ENCODE peak calls at places on chromosomes 2 and 18, in five cellular contexts. E, M, A, O and G are unnamed samples.

GRCh38 chr2:179790235-179790895 is 71.0 kb downstream of the ZNF385B start:
- DNase-seq in E (no peak), M (no peak), A (no peak), O (no peak), G (no peak)

GRCh38 chr18:25799221-25799620 is 291.2 kb downstream of the SS18 start:
- DNase-seq in E (no peak), M (no peak), A (no peak), O (no peak), G (no peak)

GRCh38 chr2:8277921-8278571 is 403.8 kb upstream of the ID2 start:
- DNase-seq in E (no peak), M (no peak), A (no peak), O (peak; percentile 76), G (no peak)

GRCh38 chr2:176066645-176067586 is 16.8 kb downstream of the EVX2 start:
- DNase-seq in E (no peak), M (peak; percentile 76), A (no peak), O (no peak), G (no peak)

GRCh38 chr18:42814184-42814583 is 301.3 kb downstream of the RIT2 start:
- DNase-seq in E (no peak), M (no peak), A (no peak), O (no peak), G (no peak)

GRCh38 chr18:4024702-4025101 is 430.4 kb downstream of the DLGAP1 start:
- DNase-seq in E (no peak), M (no peak), A (no peak), O (no peak), G (no peak)

GRCh38 chr2:6538607-6539006 is 327.1 kb downstream of the CMPK2 start:
- DNase-seq in E (no peak), M (no peak), A (no peak), O (no peak), G (no peak)

GRCh38 chr2:27569398-27569797 is 13.4 kb upstream of the ZNF512 start:
- DNase-seq in E (no peak), M (no peak), A (no peak), O (no peak), G (no peak)

GRCh38 chr2:61640406-61640805 is 102.2 kb upstream of the XPO1 start:
- DNase-seq in E (no peak), M (no peak), A (no peak), O (no peak), G (no peak)

GRCh38 chr2:100789361-100789760 is 30.6 kb upstream of the NPAS2 start:
- DNase-seq in E (no peak), M (no peak), A (no peak), O (no peak), G (no peak)

GRCh38 chr2:72178551-72178950 is 30.9 kb upstream of the CYP26B1 start:
- DNase-seq in E (no peak), M (no peak), A (no peak), O (no peak), G (no peak)

GRCh38 chr2:61705625-61706024 is 148.2 kb downstream of the FAM161A start:
- DNase-seq in E (no peak), M (no peak), A (no peak), O (no peak), G (no peak)

GRCh38 chr2:46216213-46216612 is 81.0 kb upstream of the EPAS1 start:
- DNase-seq in E (no peak), M (no peak), A (no peak), O (no peak), G (no peak)

GRCh38 chr2:115635440-115635839 is 1193.0 kb downstream of the DPP10 start:
- DNase-seq in E (no peak), M (no peak), A (no peak), O (no peak), G (no peak)

GRCh38 chr2:161414385-161415040 is 1.6 kb upstream of the TBR1 start:
- DNase-seq in E (peak; percentile 47), M (peak; percentile 81), A (no peak), O (no peak), G (no peak)

GRCh38 chr18:48238206-48238605 is 171.0 kb downstream of the ZBTB7C start:
- DNase-seq in E (no peak), M (no peak), A (no peak), O (no peak), G (no peak)

GRCh38 chr18:43866696-43867095 is 589.4 kb upstream of the SYT4 start:
- DNase-seq in E (no peak), M (no peak), A (no peak), O (no peak), G (no peak)

GRCh38 chr2:22536131-22536530 is 848.8 kb upstream of the KLHL29 start:
- DNase-seq in E (no peak), M (no peak), A (no peak), O (no peak), G (no peak)

GRCh38 chr2:12847694-12848093 is 131.0 kb downstream of the TRIB2 start:
- DNase-seq in E (no peak), M (no peak), A (no peak), O (peak; percentile 23), G (no peak)

GRCh38 chr18:1048048-1048447 is 143.4 kb downstream of the ADCYAP1 start:
- DNase-seq in E (no peak), M (no peak), A (no peak), O (no peak), G (no peak)

GRCh38 chr18:62759704-62760402 is 44.5 kb downstream of the PHLPP1 start:
- DNase-seq in E (no peak), M (no peak), A (no peak), O (no peak), G (no peak)

GRCh38 chr2:46306988-46307655 is 9.9 kb downstream of the EPAS1 start:
- DNase-seq in E (no peak), M (no peak), A (no peak), O (no peak), G (no peak)

GRCh38 chr2:12501469-12502147 is 215.1 kb upstream of the TRIB2 start:
- DNase-seq in E (no peak), M (no peak), A (peak; percentile 69), O (no peak), G (no peak)